ENCODE peak calls at places on chromosomes 2 and 18, in five cellular contexts. F is NCI-H82; I is activated CD8-positive, alpha-beta memory T cell treated with anti-CD3 and anti-CD28 coated beads, Interleukin-2, amount 50 U/mL, for 4 hours; B is stimulated activated CD4-positive, alpha-beta T cell treated with anti-CD3 and anti-CD28 coated beads, Interleukin-1b, Interleukin-23, amount 100 ng/mL, for 1 hour; X is activated naive CD8-positive, alpha-beta T cell treated with anti-CD3 and anti-CD28 coated beads, Interleukin-2, amount 50 U/mL, for 24 hours. M is an unnamed sample.

GRCh38 chr18:53610957-53611356 is 613.5 kb downstream of the MBD2 start:
- DNase-seq in F (no peak), I (no peak), B (no peak), X (no peak), M (no peak)

GRCh38 chr2:212505583-212505982 is 33.0 kb downstream of the ERBB4 start:
- DNase-seq in X (no peak), F (no peak), I (no peak), B (no peak), M (no peak)

GRCh38 chr2:166091439-166091838 is 36.4 kb downstream of the SCN1A start:
- DNase-seq in I (no peak), X (no peak), B (no peak), F (peak), M (no peak)

GRCh38 chr2:68832161-68832869 is 38.9 kb downstream of the BMP10 start:
- DNase-seq in F (no peak), X (peak), I (peak), B (no peak), M (peak)

GRCh38 chr2:188159484-188159883 is 132.2 kb upstream of the GULP1 start:
- DNase-seq in F (no peak), I (no peak), X (no peak), B (no peak), M (no peak)

GRCh38 chr2:235325126-235325525 is 168.7 kb upstream of the AGAP1 start:
- DNase-seq in B (no peak), F (no peak), X (no peak), I (no peak), M (no peak)

GRCh38 chr2:85902496-85902895 is 13.7 kb upstream of the ST3GAL5 start:
- DNase-seq in X (no peak), I (no peak), F (no peak), B (no peak), M (no peak)

GRCh38 chr2:40716879-40717278 is 265.0 kb upstream of the SLC8A1 start:
- DNase-seq in I (no peak), B (no peak), F (no peak), X (no peak), M (no peak)

GRCh38 chr18:59029663-59030421 is 109.8 kb upstream of the SEC11C start:
- DNase-seq in B (no peak), X (no peak), I (no peak), F (no peak), M (no peak)

GRCh38 chr2:57429821-57430220 is 616.8 kb upstream of the VRK2 start:
- DNase-seq in F (no peak), B (no peak), I (no peak), X (no peak), M (no peak)

GRCh38 chr18:48993586-48993985 is 42.8 kb upstream of the SMAD7 start:
- DNase-seq in I (no peak), F (no peak), B (no peak), X (no peak), M (no peak)

GRCh38 chr2:96329416-96329815 is 4.3 kb downstream of the ITPRIPL1 start:
- DNase-seq in I (no peak), F (no peak), X (no peak), B (no peak), M (no peak)

GRCh38 chr2:69298261-69298660 is 88.8 kb downstream of the GFPT1 start:
- DNase-seq in F (no peak), X (no peak), B (no peak), I (no peak), M (no peak)

GRCh38 chr2:148814143-148814852 is 60.7 kb upstream of the KIF5C start:
- DNase-seq in F (no peak), X (no peak), B (no peak), I (no peak), M (no peak)

GRCh38 chr2:9091819-9092218 is 88.3 kb upstream of the MBOAT2 start:
- DNase-seq in X (no peak), F (no peak), B (no peak), I (no peak), M (no peak)

GRCh38 chr2:32246911-32247310 is 17.8 kb downstream of the NLRC4 start:
- DNase-seq in X (no peak), F (no peak), B (no peak), I (no peak), M (no peak)

GRCh38 chr2:229129738-229130371 is 141.2 kb downstream of the PID1 start:
- DNase-seq in I (no peak), B (no peak), X (no peak), F (no peak), M (no peak)

GRCh38 chr18:57087985-57088384 is 58.9 kb upstream of the BOD1L2 start:
- DNase-seq in F (no peak), I (no peak), X (no peak), B (no peak), M (no peak)

GRCh38 chr2:95276244-95276887 is 2.1 kb downstream of the PROM2 start:
- DNase-seq in B (no peak), X (no peak), I (no peak), F (no peak), M (peak)

GRCh38 chr18:58541789-58542425 is 87.0 kb downstream of the ALPK2 start:
- DNase-seq in I (peak), B (no peak), X (peak), F (peak), M (no peak)

M was measured in breast epithelium.